ENCODE peak calls at places on chromosomes 4 and X, in six cellular contexts. H, T, J, B, C and N are unnamed samples.

GRCh38 chr4:6095897-6096296 is 77.7 kb upstream of the C4orf50 start:
- DNase-seq in J (no peak), B (no peak), T (no peak), H (no peak), C (no peak), N (no peak)

GRCh38 chrX:24839331-24839730 is 145.6 kb downstream of the POLA1 start:
- DNase-seq in B (no peak), J (no peak), T (no peak), H (no peak), C (no peak), N (no peak)

GRCh38 chrX:118437283-118437682 is 58.3 kb upstream of the DOCK11 start:
- DNase-seq in C (no peak), B (no peak), J (no peak), H (no peak), T (peak; percentile 6), N (no peak)

GRCh38 chr4:86640469-86640868 is 46.4 kb downstream of the PTPN13 start:
- DNase-seq in B (peak; percentile 25), T (peak; percentile 36), H (peak; percentile 4), C (no peak), J (no peak), N (no peak)

GRCh38 chrX:81957900-81958545 is 756.1 kb downstream of the SH3BGRL start:
- DNase-seq in H (no peak), B (no peak), J (no peak), T (peak; percentile 10), C (no peak), N (peak; percentile 1)

GRCh38 chr4:2925496-2925895 is 37.7 kb downstream of the NOP14 start:
- DNase-seq in J (no peak), B (no peak), C (no peak), H (no peak), T (no peak), N (no peak)

GRCh38 chr4:147363514-147363913 is 117.4 kb upstream of the EDNRA start:
- DNase-seq in C (no peak), H (no peak), J (no peak), B (no peak), T (no peak), N (no peak)

GRCh38 chrX:121308276-121308805 is 260.9 kb downstream of the GLUD2 start:
- DNase-seq in H (peak; percentile 2), T (peak; percentile 94), B (peak; percentile 76), J (peak; percentile 14), C (no peak), N (peak; percentile 73)

GRCh38 chr4:76984788-76985211 is 35.2 kb downstream of the SEPTIN11 start:
- DNase-seq in J (peak; percentile 24), T (peak; percentile 100), B (peak; percentile 100), H (peak; percentile 100), C (peak; percentile 92), N (no peak)

GRCh38 chr4:3489451-3489962 is 26.4 kb downstream of the DOK7 start:
- DNase-seq in B (no peak), T (no peak), C (no peak), J (no peak), H (no peak), N (peak; percentile 56)

GRCh38 chrX:30414144-30414543 is 105.0 kb upstream of the NR0B1 start:
- DNase-seq in H (no peak), J (no peak), C (no peak), T (no peak), B (no peak), N (no peak)

GRCh38 chr4:154854362-154854761 is 73.3 kb downstream of the RBM46 start:
- DNase-seq in C (no peak), H (no peak), T (peak; percentile 39), B (no peak), J (no peak), N (no peak)

GRCh38 chr4:17055788-17056187 is 157.3 kb upstream of the LDB2 start:
- DNase-seq in J (no peak), B (peak; percentile 89), C (no peak), T (peak; percentile 95), H (peak; percentile 82), N (no peak)

GRCh38 chrX:367866-368265 is 18.8 kb downstream of the PPP2R3B start:
- DNase-seq in B (no peak), H (no peak), T (no peak), C (no peak), J (no peak), N (no peak)

GRCh38 chr4:33453916-33454315 is 2733.7 kb downstream of the PCDH7 start:
- DNase-seq in H (no peak), B (no peak), T (no peak), J (no peak), C (no peak), N (no peak)

GRCh38 chrX:144253356-144253755 is 369.5 kb downstream of the UBE2NL start:
- DNase-seq in C (no peak), T (no peak), H (no peak), J (no peak), B (no peak), N (no peak)

GRCh38 chr4:154491731-154492249 is at the start of gene DCHS2:
- DNase-seq in H (no peak), C (no peak), J (peak; percentile 58), T (no peak), B (no peak), N (peak; percentile 42)

GRCh38 chrX:150831863-150832262 is 66.6 kb downstream of the CD99L2 start:
- DNase-seq in J (no peak), C (no peak), T (no peak), B (no peak), H (no peak), N (no peak)

GRCh38 chrX:70527610-70528009 is 83.0 kb downstream of the DLG3 start:
- DNase-seq in T (no peak), J (no peak), B (no peak), C (no peak), H (no peak), N (no peak)

GRCh38 chr4:112664611-112665010 is 27.7 kb downstream of the LARP7 start:
- DNase-seq in T (peak; percentile 8), H (no peak), B (no peak), J (no peak), C (no peak), N (no peak)

GRCh38 chr4:7429069-7429416 is 5.7 kb downstream of the PSAPL1 start:
- DNase-seq in C (peak; percentile 36), T (no peak), H (no peak), J (no peak), B (no peak), N (no peak)

GRCh38 chrX:118360429-118361125 is 14.7 kb downstream of the WDR44 start:
- DNase-seq in T (no peak), H (no peak), C (no peak), B (peak; percentile 37), J (no peak), N (no peak)

GRCh38 chrX:97522307-97522706 is 638.6 kb downstream of the RPA4 start:
- DNase-seq in C (no peak), B (no peak), H (no peak), T (no peak), J (no peak), N (no peak)
- TF ChIP-seq CTCF in C (no peak), B (no peak), H (no peak), T (no peak), J (no peak), N (no peak)

GRCh38 chr4:26321326-26322276 is 787 bp downstream of the RBPJ start:
- DNase-seq in H (no peak), B (no peak), J (peak; percentile 54), T (no peak), C (no peak), N (peak; percentile 54)
- TF ChIP-seq CTCF in H (no peak), B (no peak), J (no peak), T (no peak), C (no peak), N (no peak)

GRCh38 chr4:89299153-89299789 is 8.3 kb downstream of the GPRIN3 start:
- DNase-seq in H (no peak), C (no peak), B (no peak), T (no peak), J (no peak), N (no peak)
- TF ChIP-seq CTCF in H (no peak), C (no peak), B (no peak), T (no peak), J (no peak), N (peak; percentile 38)

GRCh38 chrX:134782796-134783195 is 124.5 kb upstream of the PLAC1 start:
- DNase-seq in H (no peak), B (peak; percentile 52), C (no peak), J (no peak), T (peak; percentile 58), N (no peak)

GRCh38 chrX:134776844-134777370 is 118.6 kb upstream of the PLAC1 start:
- DNase-seq in H (no peak), C (no peak), B (no peak), T (no peak), J (no peak), N (no peak)

GRCh38 chrX:134780908-134781307 is 122.6 kb upstream of the PLAC1 start:
- DNase-seq in B (no peak), C (no peak), H (no peak), T (no peak), J (peak; percentile 39), N (no peak)
- TF ChIP-seq CTCF in B (no peak), C (no peak), H (no peak), T (no peak), J (no peak), N (no peak)